ENCODE peak calls at places on chromosome 4, in eight cellular contexts. T is T follicular helper cell, P is thoracic aorta, H is EL, S is NCI-H446, E is BJ, K is right atrium auricular region, Z is GM03348. J is an unnamed sample.

GRCh38 chr4:121219222-121219621 is 55.1 kb upstream of the TNIP3 start:
- DNase-seq in T (no peak), P (no peak), H (no peak), S (no peak), E (no peak), K (no peak), Z (no peak), J (no peak)

GRCh38 chr4:112231779-112232713 is at the start of gene AP1AR:
- DNase-seq in T (peak), P (peak), H (peak), S (peak), E (peak), K (peak), Z (peak), J (peak)

GRCh38 chr4:37976513-37976912 is 16.3 kb downstream of the PTTG2 start:
- DNase-seq in T (no peak), P (no peak), H (no peak), S (no peak), E (no peak), K (no peak), Z (peak), J (no peak)

GRCh38 chr4:36399762-36400353 is 118.4 kb downstream of the DTHD1 start:
- DNase-seq in T (peak), P (no peak), H (no peak), S (peak), E (no peak), K (no peak), Z (no peak), J (no peak)

GRCh38 chr4:188127157-188127874 is 11.9 kb upstream of the TRIML1 start:
- DNase-seq in T (no peak), P (no peak), H (peak), S (no peak), E (peak), K (no peak), Z (peak), J (no peak)

GRCh38 chr4:26263165-26263564 is 57.6 kb upstream of the RBPJ start:
- DNase-seq in T (no peak), P (no peak), H (no peak), S (no peak), E (no peak), K (no peak), Z (no peak), J (no peak)

GRCh38 chr4:152778656-152779512 is 646 bp downstream of the TIGD4 start:
- DNase-seq in T (no peak), P (no peak), H (peak), S (no peak), E (no peak), K (no peak), Z (peak), J (no peak)

GRCh38 chr4:2886622-2887021 is 43.0 kb downstream of the ADD1 start:
- DNase-seq in T (no peak), P (no peak), H (no peak), S (no peak), E (no peak), K (no peak), Z (no peak), J (no peak)

GRCh38 chr4:48380583-48381167 is 39.3 kb downstream of the SLAIN2 start:
- DNase-seq in T (no peak), P (no peak), H (no peak), S (no peak), E (no peak), K (no peak), Z (no peak), J (no peak)

GRCh38 chr4:44425614-44426208 is 22.9 kb downstream of the KCTD8 start:
- DNase-seq in T (no peak), P (no peak), H (no peak), S (peak), E (no peak), K (no peak), Z (no peak), J (no peak)

GRCh38 chr4:180058731-180059215 is 2184.4 kb upstream of the TENM3 start:
- DNase-seq in T (no peak), P (no peak), H (peak), S (no peak), E (no peak), K (no peak), Z (peak), J (peak)

GRCh38 chr4:7487464-7487863 is 52.7 kb upstream of the PSAPL1 start:
- DNase-seq in T (no peak), P (no peak), H (no peak), S (no peak), E (no peak), K (no peak), Z (no peak), J (no peak)

GRCh38 chr4:173415092-173415491 is 16.2 kb upstream of the SCRG1 start:
- DNase-seq in T (no peak), P (no peak), H (no peak), S (no peak), E (no peak), K (no peak), Z (no peak), J (no peak)

GRCh38 chr4:73433140-73433539 is 2.9 kb upstream of the AFP start:
- DNase-seq in T (no peak), P (no peak), H (no peak), S (no peak), E (no peak), K (no peak), Z (no peak), J (no peak)

GRCh38 chr4:8048856-8049686 is 109.4 kb upstream of the AFAP1 start:
- DNase-seq in T (no peak), P (no peak), H (no peak), S (no peak), E (no peak), K (no peak), Z (no peak), J (no peak)

GRCh38 chr4:114312349-114312748 is 286.3 kb upstream of the UGT8 start:
- DNase-seq in T (no peak), P (no peak), H (no peak), S (no peak), E (no peak), K (no peak), Z (no peak), J (no peak)

GRCh38 chr4:47434931-47435330 is 28.6 kb downstream of the COMMD8 start:
- DNase-seq in T (no peak), P (no peak), H (no peak), S (no peak), E (no peak), K (no peak), Z (no peak), J (no peak)

GRCh38 chr4:89640620-89641366 is 196.2 kb downstream of the SNCA start:
- DNase-seq in T (no peak), P (no peak), H (peak), S (no peak), E (no peak), K (no peak), Z (peak), J (no peak)

GRCh38 chr4:157128395-157128794 is 52.4 kb downstream of the GLRB start:
- DNase-seq in T (no peak), P (no peak), H (peak), S (peak), E (no peak), K (no peak), Z (peak), J (no peak)

GRCh38 chr4:105145913-105146285 is 777 bp upstream of the TET2 start:
- DNase-seq in T (peak), P (no peak), H (no peak), S (no peak), E (no peak), K (no peak), Z (no peak), J (no peak)

GRCh38 chr4:143234153-143234552 is 49.4 kb downstream of the USP38 start:
- DNase-seq in T (no peak), P (no peak), H (no peak), S (no peak), E (no peak), K (no peak), Z (no peak), J (no peak)

GRCh38 chr4:180993179-180993841 is 1249.9 kb upstream of the TENM3 start:
- DNase-seq in T (no peak), P (no peak), H (no peak), S (no peak), E (no peak), K (no peak), Z (no peak), J (no peak)

GRCh38 chr4:4778491-4779003 is 80.9 kb upstream of the MSX1 start:
- DNase-seq in T (no peak), P (no peak), H (no peak), S (no peak), E (no peak), K (no peak), Z (no peak), J (no peak)

J was measured in ascending aorta.